ENCODE peak calls at places on chromosome 16, in five cellular contexts. One of them, this sample, is unnamed.

GRCh38 chr16:31298958-31299357 is 39.2 kb downstream of the ITGAM start:
- DNase-seq in CD4-positive, alpha-beta T cell: no peak
- DNase-seq in bronchial epithelial cell: peak
- DNase-seq in nephron progenitor cell: no peak
- DNase-seq in AG10803: no peak
- DNase-seq in this sample: no peak

GRCh38 chr16:68798398-68798797 is 44.9 kb upstream of the TANGO6 start:
- DNase-seq in CD4-positive, alpha-beta T cell: no peak
- DNase-seq in bronchial epithelial cell: peak
- DNase-seq in nephron progenitor cell: no peak
- DNase-seq in AG10803: no peak
- DNase-seq in this sample: no peak

GRCh38 chr16:2295056-2295798 is 27.3 kb upstream of the RNPS1 start:
- DNase-seq in CD4-positive, alpha-beta T cell: no peak
- DNase-seq in bronchial epithelial cell: no peak
- DNase-seq in nephron progenitor cell: no peak
- DNase-seq in AG10803: no peak
- DNase-seq in this sample: no peak

GRCh38 chr16:19757026-19757425 is 39.0 kb downstream of the IQCK start:
- DNase-seq in CD4-positive, alpha-beta T cell: no peak
- DNase-seq in bronchial epithelial cell: peak
- DNase-seq in nephron progenitor cell: no peak
- DNase-seq in AG10803: no peak
- DNase-seq in this sample: no peak

GRCh38 chr16:4261557-4262172 is 11.2 kb downstream of the TFAP4 start:
- DNase-seq in CD4-positive, alpha-beta T cell: peak
- DNase-seq in bronchial epithelial cell: no peak
- DNase-seq in nephron progenitor cell: peak
- DNase-seq in AG10803: peak
- DNase-seq in this sample: peak

GRCh38 chr16:87368029-87368765 is 15.4 kb downstream of the FBXO31 start:
- DNase-seq in CD4-positive, alpha-beta T cell: no peak
- DNase-seq in bronchial epithelial cell: no peak
- DNase-seq in nephron progenitor cell: no peak
- DNase-seq in AG10803: no peak
- DNase-seq in this sample: no peak

GRCh38 chr16:88116121-88116900 is 165.1 kb downstream of the BANP start:
- DNase-seq in CD4-positive, alpha-beta T cell: no peak
- DNase-seq in bronchial epithelial cell: no peak
- DNase-seq in nephron progenitor cell: no peak
- DNase-seq in AG10803: peak
- DNase-seq in this sample: no peak

GRCh38 chr16:87956169-87956770 is 5.0 kb downstream of the BANP start:
- DNase-seq in CD4-positive, alpha-beta T cell: peak
- DNase-seq in bronchial epithelial cell: no peak
- DNase-seq in nephron progenitor cell: peak
- DNase-seq in AG10803: peak
- DNase-seq in this sample: no peak

GRCh38 chr16:2702871-2703745 is 16.9 kb downstream of the PRSS27 start:
- DNase-seq in CD4-positive, alpha-beta T cell: no peak
- DNase-seq in bronchial epithelial cell: no peak
- DNase-seq in nephron progenitor cell: no peak
- DNase-seq in AG10803: no peak
- DNase-seq in this sample: no peak

GRCh38 chr16:75491876-75492275 is 3.4 kb downstream of the CHST6 start:
- DNase-seq in CD4-positive, alpha-beta T cell: no peak
- DNase-seq in bronchial epithelial cell: no peak
- DNase-seq in nephron progenitor cell: no peak
- DNase-seq in AG10803: no peak
- DNase-seq in this sample: no peak
- TF ChIP-seq CTCF in CD4-positive, alpha-beta T cell: no peak
- TF ChIP-seq CTCF in bronchial epithelial cell: peak
- TF ChIP-seq CTCF in nephron progenitor cell: no peak
- TF ChIP-seq CTCF in AG10803: no peak
- TF ChIP-seq CTCF in this sample: no peak

GRCh38 chr16:27195068-27195741 is 8.1 kb upstream of the KDM8 start:
- DNase-seq in CD4-positive, alpha-beta T cell: no peak
- DNase-seq in bronchial epithelial cell: peak
- DNase-seq in nephron progenitor cell: no peak
- DNase-seq in AG10803: peak
- DNase-seq in this sample: no peak

GRCh38 chr16:27195941-27196595 is 7.3 kb upstream of the KDM8 start:
- DNase-seq in CD4-positive, alpha-beta T cell: peak
- DNase-seq in bronchial epithelial cell: no peak
- DNase-seq in nephron progenitor cell: no peak
- DNase-seq in AG10803: no peak
- DNase-seq in this sample: no peak

GRCh38 chr16:27190316-27190871 is 12.9 kb upstream of the KDM8 start:
- DNase-seq in CD4-positive, alpha-beta T cell: no peak
- DNase-seq in bronchial epithelial cell: no peak
- DNase-seq in nephron progenitor cell: no peak
- DNase-seq in AG10803: no peak
- DNase-seq in this sample: no peak

GRCh38 chr16:27191352-27191924 is 11.9 kb upstream of the KDM8 start:
- DNase-seq in CD4-positive, alpha-beta T cell: no peak
- DNase-seq in bronchial epithelial cell: no peak
- DNase-seq in nephron progenitor cell: no peak
- DNase-seq in AG10803: no peak
- DNase-seq in this sample: no peak

DNA sequence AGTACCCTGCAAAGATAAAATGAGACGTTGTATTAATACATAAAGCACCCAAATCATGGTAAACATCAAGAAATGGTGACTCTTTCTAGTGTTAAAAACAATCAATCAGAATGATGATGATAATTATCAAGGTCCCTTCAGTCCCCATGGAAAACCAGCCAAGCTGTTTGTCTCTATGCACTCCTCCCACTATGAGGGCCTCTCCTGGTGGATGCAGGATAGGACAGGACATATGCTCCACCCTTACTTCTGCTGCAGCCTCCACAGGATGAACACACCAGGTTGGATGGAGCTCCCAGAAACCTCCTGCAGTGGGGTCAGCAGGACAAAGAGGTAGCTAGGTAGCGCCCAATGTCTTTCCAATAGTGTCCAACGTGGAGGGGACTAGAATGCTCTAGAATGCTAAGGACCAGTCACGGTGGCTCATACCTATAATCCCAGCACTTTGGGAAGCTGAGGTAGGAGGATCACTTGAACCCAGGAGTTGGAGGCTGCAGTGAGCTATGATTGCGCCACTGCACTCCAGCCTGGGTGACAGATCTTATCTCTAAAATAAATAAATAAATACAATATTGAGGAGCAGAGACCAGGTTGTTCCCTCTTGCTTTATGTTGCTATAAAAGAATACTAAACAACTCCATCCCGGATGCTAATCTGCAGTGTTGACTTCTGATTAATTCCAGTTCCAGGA is 9.9 kb upstream of the KDM8 start:
- DNase-seq in CD4-positive, alpha-beta T cell: no peak
- DNase-seq in bronchial epithelial cell: no peak
- DNase-seq in nephron progenitor cell: no peak
- DNase-seq in AG10803: no peak
- DNase-seq in this sample: no peak
- TF ChIP-seq CTCF in CD4-positive, alpha-beta T cell: no peak
- TF ChIP-seq CTCF in bronchial epithelial cell: no peak
- TF ChIP-seq CTCF in nephron progenitor cell: no peak
- TF ChIP-seq CTCF in AG10803: peak
- TF ChIP-seq CTCF in this sample: no peak

GRCh38 chr16:12110361-12111107 is 134.0 kb downstream of the SNX29 start:
- DNase-seq in CD4-positive, alpha-beta T cell: no peak
- DNase-seq in bronchial epithelial cell: no peak
- DNase-seq in nephron progenitor cell: no peak
- DNase-seq in AG10803: no peak
- DNase-seq in this sample: no peak
- TF ChIP-seq CTCF in CD4-positive, alpha-beta T cell: no peak
- TF ChIP-seq CTCF in bronchial epithelial cell: no peak
- TF ChIP-seq CTCF in nephron progenitor cell: no peak
- TF ChIP-seq CTCF in AG10803: no peak
- TF ChIP-seq CTCF in this sample: no peak

DNA sequence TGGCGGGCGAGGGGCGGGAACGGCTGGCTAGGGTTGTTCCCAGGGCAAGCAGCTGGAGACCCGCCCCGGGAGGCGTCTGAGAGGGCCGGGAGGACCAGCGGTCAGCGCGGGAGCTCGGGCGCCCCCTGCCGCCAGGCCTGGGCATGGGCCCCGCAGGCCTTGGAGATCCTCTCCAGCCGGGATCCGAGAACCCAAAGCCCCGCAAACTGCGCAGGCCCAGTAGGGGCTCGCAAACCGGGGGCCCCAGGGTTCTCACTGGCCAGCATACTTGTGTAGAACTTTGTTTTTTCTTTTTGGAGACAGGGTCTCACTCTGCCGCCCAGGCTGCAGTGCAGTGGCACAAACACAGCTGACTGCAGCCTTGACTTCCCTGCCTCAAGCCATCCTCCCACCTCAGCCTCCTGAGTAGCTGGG is 20.8 kb upstream of the ZNF423 start:
- DNase-seq in CD4-positive, alpha-beta T cell: no peak
- DNase-seq in bronchial epithelial cell: no peak
- DNase-seq in nephron progenitor cell: peak
- DNase-seq in AG10803: no peak
- DNase-seq in this sample: peak
- TF ChIP-seq CTCF in CD4-positive, alpha-beta T cell: peak
- TF ChIP-seq CTCF in bronchial epithelial cell: peak
- TF ChIP-seq CTCF in nephron progenitor cell: peak
- TF ChIP-seq CTCF in AG10803: peak
- TF ChIP-seq CTCF in this sample: peak

DNA sequence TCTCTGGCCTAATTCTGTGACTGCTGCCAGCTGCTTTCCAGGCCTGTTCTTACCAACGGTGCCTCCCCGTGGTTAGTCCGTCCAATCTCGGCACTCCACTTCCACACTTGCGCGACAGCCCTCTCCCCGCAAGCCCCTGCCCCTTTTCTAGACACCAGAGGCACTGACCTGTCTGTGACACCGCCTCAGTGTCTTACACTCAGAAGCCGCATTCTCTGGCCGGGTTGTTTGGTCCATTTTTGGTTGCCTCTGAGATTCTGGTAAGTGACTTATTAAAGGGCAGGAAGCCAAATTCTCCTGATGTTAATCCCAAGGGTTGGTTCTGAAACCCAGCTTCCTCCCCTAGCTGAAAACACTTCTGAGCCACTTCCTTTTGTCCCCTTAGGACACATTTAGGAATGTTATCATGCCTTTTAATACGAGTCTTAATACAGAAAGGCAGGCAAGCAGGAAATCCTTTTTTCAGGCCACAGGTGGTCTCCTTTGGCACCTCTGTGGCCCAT is 1.2 kb upstream of the AKTIP start:
- DNase-seq in CD4-positive, alpha-beta T cell: no peak
- DNase-seq in bronchial epithelial cell: no peak
- DNase-seq in nephron progenitor cell: peak
- DNase-seq in AG10803: peak
- DNase-seq in this sample: peak
- TF ChIP-seq CTCF in CD4-positive, alpha-beta T cell: peak
- TF ChIP-seq CTCF in bronchial epithelial cell: no peak
- TF ChIP-seq CTCF in nephron progenitor cell: no peak
- TF ChIP-seq CTCF in AG10803: no peak
- TF ChIP-seq CTCF in this sample: no peak

GRCh38 chr16:85369741-85370528 is 243.2 kb upstream of the GSE1 start:
- DNase-seq in CD4-positive, alpha-beta T cell: peak
- DNase-seq in bronchial epithelial cell: peak
- DNase-seq in nephron progenitor cell: peak
- DNase-seq in AG10803: peak
- DNase-seq in this sample: peak

GRCh38 chr16:85371948-85372347 is 241.2 kb upstream of the GSE1 start:
- DNase-seq in CD4-positive, alpha-beta T cell: no peak
- DNase-seq in bronchial epithelial cell: no peak
- DNase-seq in nephron progenitor cell: no peak
- DNase-seq in AG10803: no peak
- DNase-seq in this sample: no peak

GRCh38 chr16:85372627-85373372 is 240.3 kb upstream of the GSE1 start:
- DNase-seq in CD4-positive, alpha-beta T cell: no peak
- DNase-seq in bronchial epithelial cell: peak
- DNase-seq in nephron progenitor cell: no peak
- DNase-seq in AG10803: peak
- DNase-seq in this sample: no peak

GRCh38 chr16:85370543-85370880 is 242.6 kb upstream of the GSE1 start:
- DNase-seq in CD4-positive, alpha-beta T cell: no peak
- DNase-seq in bronchial epithelial cell: no peak
- DNase-seq in nephron progenitor cell: no peak
- DNase-seq in AG10803: no peak
- DNase-seq in this sample: no peak

GRCh38 chr16:85370881-85371651 is 242.1 kb upstream of the GSE1 start:
- DNase-seq in CD4-positive, alpha-beta T cell: no peak
- DNase-seq in bronchial epithelial cell: peak
- DNase-seq in nephron progenitor cell: peak
- DNase-seq in AG10803: peak
- DNase-seq in this sample: no peak
- TF ChIP-seq CTCF in CD4-positive, alpha-beta T cell: no peak
- TF ChIP-seq CTCF in bronchial epithelial cell: peak
- TF ChIP-seq CTCF in nephron progenitor cell: no peak
- TF ChIP-seq CTCF in AG10803: no peak
- TF ChIP-seq CTCF in this sample: no peak

This sample was measured in endothelial cell.